ENCODE peak calls at places on chromosome 21, in nine cellular contexts. A is PC-9; Y is iPS DF 6.9; W is activated CD4-positive, alpha-beta T cell treated with anti-CD3 and anti-CD28 coated beads for 24 hours; E is NCI-H1092; S is breast epithelium; V is stimulated activated naive CD4-positive, alpha-beta T cell; C is stimulated activated CD8-positive, alpha-beta memory T cell treated with anti-CD3 and anti-CD28 coated beads, Interleukin-7, amount 100 ng/mL, for 1 hour; K is AG09319. H is an unnamed sample.

GRCh38 chr21:27722095-27722494 is 755.2 kb upstream of the ADAMTS5 start:
- DNase-seq in A (no peak), Y (no peak), W (no peak), E (no peak), S (no peak), V (no peak), C (no peak), K (no peak), H (no peak)

GRCh38 chr21:44845418-44846200 is 27.7 kb upstream of the SUMO3 start:
- DNase-seq in A (peak; percentile 46), Y (peak; percentile 39), W (peak; percentile 24), E (no peak), S (peak; percentile 50), V (peak; percentile 57), C (no peak), K (no peak), H (peak; percentile 44)

GRCh38 chr21:41768371-41769042 is 1.7 kb upstream of the RIPK4 start:
- DNase-seq in A (peak; percentile 80), Y (no peak), W (no peak), E (peak; percentile 14), S (no peak), V (peak; percentile 15), C (no peak), K (no peak), H (no peak)

GRCh38 chr21:28066051-28066450 is 926.6 kb downstream of the LTN1 start:
- DNase-seq in A (no peak), Y (no peak), W (no peak), E (no peak), S (no peak), V (no peak), C (no peak), K (no peak), H (no peak)

GRCh38 chr21:17513214-17514123 is 626 bp downstream of the CXADR start:
- DNase-seq in A (no peak), Y (no peak), W (no peak), E (no peak), S (no peak), V (no peak), C (no peak), K (no peak), H (no peak)

GRCh38 chr21:37371041-37371397 is 4.4 kb downstream of the DYRK1A start:
- DNase-seq in A (no peak), Y (no peak), W (no peak), E (no peak), S (no peak), V (no peak), C (no peak), K (no peak), H (no peak)

GRCh38 chr21:31912501-31912900 is 39.7 kb downstream of the HUNK start:
- DNase-seq in A (no peak), Y (no peak), W (no peak), E (no peak), S (no peak), V (no peak), C (no peak), K (no peak), H (no peak)

GRCh38 chr21:30434033-30434631 is 4.1 kb downstream of the KRTAP13-4 start:
- DNase-seq in A (no peak), Y (peak; percentile 7), W (no peak), E (peak; percentile 21), S (no peak), V (no peak), C (no peak), K (no peak), H (peak; percentile 16)

GRCh38 chr21:42456457-42456856 is 39.6 kb downstream of the RSPH1 start:
- DNase-seq in A (no peak), Y (no peak), W (peak; percentile 44), E (no peak), S (no peak), V (no peak), C (no peak), K (no peak), H (no peak)

GRCh38 chr21:34722684-34723300 is 54.0 kb downstream of the CLIC6 start:
- DNase-seq in A (no peak), Y (no peak), W (peak; percentile 18), E (no peak), S (no peak), V (peak; percentile 5), C (no peak), K (no peak), H (peak; percentile 15)

GRCh38 chr21:34266322-34266721 is 97.5 kb upstream of the KCNE2 start:
- DNase-seq in A (no peak), Y (no peak), W (no peak), E (no peak), S (no peak), V (no peak), C (no peak), K (no peak), H (no peak)

GRCh38 chr21:44729336-44730027 is 18.1 kb upstream of the TSPEAR start:
- DNase-seq in A (no peak), Y (no peak), W (no peak), E (no peak), S (no peak), V (no peak), C (no peak), K (no peak), H (no peak)